ENCODE peak calls at places on chromosome 10, in eight cellular contexts. X is H9, Y is IMR-90, P is GM23248, J is aorta, V is uterus, C is right cardiac atrium, M is suprapubic skin. K is an unnamed sample. For H3K4me1, the result is how much of the 10 kb centered on the place peaks cover.

GRCh38 chr10:97138777-97139317 is 46.9 kb downstream of the SLIT1 start:
- DNase-seq in X (no peak), Y (no peak), P (no peak), J (no peak), V (no peak), C (no peak), M (no peak), K (no peak)

GRCh38 chr10:24894309-24894708 is 58.1 kb downstream of the PRTFDC1 start:
- DNase-seq in X (no peak), Y (peak), P (peak), J (peak), V (no peak), C (peak), M (no peak), K (peak)

GRCh38 chr10:30374353-30374752 is 25.3 kb upstream of the MTPAP start:
- DNase-seq in X (peak), Y (no peak), P (no peak), J (no peak), V (no peak), C (no peak), M (no peak), K (peak)

GRCh38 chr10:119165171-119166110 is at the start of gene SFXN4:
- DNase-seq in X (peak), Y (peak), P (peak), J (peak), V (peak), C (peak), M (peak), K (peak)

GRCh38 chr10:125955766-125956165 is 59.4 kb downstream of the FANK1 start:
- DNase-seq in X (no peak), Y (no peak), P (no peak), J (no peak), V (no peak), C (no peak), M (no peak), K (no peak)

GRCh38 chr10:12708921-12709320 is 292.6 kb downstream of the CCDC3 start:
- DNase-seq in X (no peak), Y (peak), P (peak), J (no peak), V (no peak), C (peak), M (no peak), K (no peak)

GRCh38 chr10:131049051-131049450 is 262.5 kb downstream of the TCERG1L start:
- DNase-seq in X (peak), Y (no peak), P (no peak), J (no peak), V (no peak), C (no peak), M (no peak), K (no peak)

GRCh38 chr10:87038786-87039185 is 18.7 kb downstream of the FAM25A start:
- DNase-seq in X (no peak), Y (no peak), P (peak), J (no peak), V (no peak), C (no peak), M (no peak), K (no peak)

GRCh38 chr10:114703377-114704125 is 45.5 kb upstream of the ABLIM1 start:
- DNase-seq in X (no peak), Y (peak), P (peak), J (no peak), V (no peak), C (no peak), M (no peak), K (no peak)

GRCh38 chr10:10869592-10869991 is 148.1 kb upstream of the CELF2 start:
- DNase-seq in X (no peak), Y (peak), P (peak), J (no peak), V (no peak), C (no peak), M (no peak), K (no peak)

GRCh38 chr10:110686037-110686436 is 41.9 kb downstream of the RBM20 start:
- DNase-seq in X (no peak), Y (peak), P (no peak), J (no peak), V (no peak), C (no peak), M (no peak), K (no peak)

GRCh38 chr10:132272061-132272766 is 35.5 kb downstream of the STK32C start:
- DNase-seq in X (no peak), Y (peak), P (peak), J (peak), V (peak), C (peak), M (no peak), K (peak)

GRCh38 chr10:133358162-133358919 is 522 bp upstream of the FUOM start:
- DNase-seq in X (no peak), Y (no peak), P (no peak), J (no peak), V (peak), C (peak), M (no peak), K (peak)

GRCh38 chr10:117320050-117320665 is 55.1 kb downstream of the PDZD8 start:
- DNase-seq in X (no peak), Y (peak), P (peak), J (no peak), V (no peak), C (no peak), M (no peak), K (no peak)

GRCh38 chr10:5068274-5069017 is 25.8 kb upstream of the AKR1C3 start:
- DNase-seq in X (no peak), Y (no peak), P (no peak), J (no peak), V (no peak), C (no peak), M (no peak), K (no peak)

GRCh38 chr10:133219782-133220181 is 10.2 kb upstream of the UTF1 start:
- DNase-seq in X (peak), Y (no peak), P (no peak), J (no peak), V (no peak), C (peak), M (no peak), K (no peak)

GRCh38 chr10:75408911-75409885 is 7.6 kb upstream of the ZNF503 start:
- DNase-seq in X (peak), Y (no peak), P (peak), J (peak), V (peak), C (peak), M (peak), K (peak)

GRCh38 chr10:131695814-131696165 is 205.0 kb upstream of the PPP2R2D start:
- DNase-seq in X (no peak), Y (no peak), P (no peak), J (no peak), V (peak), C (no peak), M (peak), K (no peak)

GRCh38 chr10:7950981-7951847 is 103.3 kb upstream of the GATA3 start:
- DNase-seq in X (no peak), Y (peak), P (peak), J (no peak), V (no peak), C (no peak), M (no peak), K (no peak)

GRCh38 chr10:96641396-96641795 is 54.6 kb upstream of the TM9SF3 start:
- DNase-seq in X (no peak), Y (no peak), P (no peak), J (no peak), V (no peak), C (no peak), M (no peak), K (no peak)

GRCh38 chr10:75530337-75530736 is 98.9 kb downstream of the LRMDA start:
- DNase-seq in X (no peak), Y (no peak), P (peak), J (peak), V (no peak), C (no peak), M (no peak), K (no peak)

GRCh38 chr10:6382081-6382480 is 179.3 kb downstream of the PFKFB3 start:
- DNase-seq in X (no peak), Y (peak), P (peak), J (no peak), V (no peak), C (no peak), M (no peak), K (peak)

GRCh38 chr10:86100581-86101061 is 266.0 kb downstream of the GRID1 start:
- DNase-seq in X (peak), Y (peak), P (peak), J (no peak), V (no peak), C (no peak), M (no peak), K (no peak)

GRCh38 chr10:75165684-75166622 is 44.6 kb upstream of the VDAC2 start:
- DNase-seq in X (no peak), Y (peak), P (no peak), J (no peak), V (no peak), C (no peak), M (no peak), K (no peak)

GRCh38 chr10:129615381-129615780 is 148.3 kb downstream of the MGMT start:
- DNase-seq in X (no peak), Y (no peak), P (no peak), J (no peak), V (no peak), C (no peak), M (no peak), K (no peak)

GRCh38 chr10:62352356-62352963 is 21.7 kb upstream of the ZNF365 start:
- DNase-seq in X (no peak), Y (peak), P (peak), J (no peak), V (no peak), C (no peak), M (no peak), K (no peak)

GRCh38 chr10:127485153-127485857 is 63.8 kb upstream of the NPS start:
- DNase-seq in X (peak), Y (peak), P (peak), J (no peak), V (no peak), C (no peak), M (no peak), K (no peak)

GRCh38 chr10:388661-389045 is 253.4 kb downstream of the ZMYND11 start:
- DNase-seq in X (no peak), Y (no peak), P (no peak), J (no peak), V (no peak), C (no peak), M (no peak), K (no peak)

GRCh38 chr10:25104441-25104840 is 70.4 kb upstream of the GPR158 start:
- DNase-seq in X (no peak), Y (no peak), P (no peak), J (no peak), V (no peak), C (no peak), M (no peak), K (no peak)

GRCh38 chr10:69644658-69645295 is 14.7 kb downstream of the FAM241B start:
- DNase-seq in X (peak), Y (peak), P (peak), J (peak), V (peak), C (peak), M (no peak), K (no peak)

GRCh38 chr10:48547981-48548380 is 56.9 kb downstream of the ARHGAP22 start:
- DNase-seq in X (no peak), Y (no peak), P (no peak), J (no peak), V (no peak), C (no peak), M (no peak), K (no peak)

GRCh38 chr10:49157229-49157628 is 23.4 kb upstream of the FAM170B start:
- DNase-seq in X (no peak), Y (no peak), P (no peak), J (no peak), V (no peak), C (no peak), M (no peak), K (no peak)

GRCh38 chr10:103493362-103493871 is at the start of gene NEURL1:
- DNase-seq in X (peak), Y (no peak), P (peak), J (no peak), V (no peak), C (no peak), M (no peak), K (no peak)

GRCh38 chr10:102918817-102919236 is 733 bp downstream of the CNNM2 start:
- DNase-seq in X (no peak), Y (no peak), P (peak), J (peak), V (peak), C (no peak), M (no peak), K (peak)

GRCh38 chr10:49119746-49120145 is 4.4 kb upstream of the VSTM4 start:
- DNase-seq in X (no peak), Y (peak), P (peak), J (no peak), V (no peak), C (no peak), M (no peak), K (no peak)

GRCh38 chr10:126062132-126063032 is 166.0 kb downstream of the FANK1 start:
- DNase-seq in X (no peak), Y (peak), P (peak), J (peak), V (peak), C (peak), M (peak), K (no peak)

GRCh38 chr10:97333351-97333600 is 1.3 kb downstream of the FRAT2 start:
- DNase-seq in X (peak), Y (peak), P (peak), J (no peak), V (no peak), C (no peak), M (no peak), K (no peak)

GRCh38 chr10:30357075-30357801 is 8.2 kb upstream of the MTPAP start:
- DNase-seq in X (no peak), Y (no peak), P (no peak), J (no peak), V (no peak), C (no peak), M (no peak), K (no peak)

GRCh38 chr10:88968316-88968882 is 15.8 kb upstream of the ACTA2 start:
- DNase-seq in X (no peak), Y (no peak), P (peak), J (no peak), V (no peak), C (no peak), M (no peak), K (no peak)
- H3K27ac ChIP-seq in X (no peak), Y (no peak), P (peak), J (peak), V (peak), C (no peak), M (no peak), K (peak)

DNA sequence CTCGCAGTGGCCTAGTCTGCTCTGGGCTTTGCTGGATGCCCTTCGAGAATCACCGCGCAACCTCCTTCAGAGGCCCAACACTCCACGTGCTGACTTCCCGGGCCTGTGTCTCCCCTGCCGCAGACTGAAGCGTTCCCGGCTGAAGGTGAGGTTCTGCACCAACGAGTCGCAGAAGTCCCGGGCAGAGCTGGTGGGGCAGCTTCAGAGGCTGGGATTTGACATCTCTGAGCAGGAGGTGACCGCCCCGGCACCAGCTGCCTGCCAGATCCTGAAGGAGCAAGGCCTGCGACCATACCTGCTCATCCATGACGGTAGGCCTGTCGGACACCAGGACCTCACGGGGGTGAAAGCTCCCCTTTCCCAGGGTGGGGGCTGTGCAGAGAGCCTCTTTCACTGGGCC is 22.4 kb downstream of the LHPP start:
- DNase-seq in X (no peak), Y (no peak), P (no peak), J (no peak), V (no peak), C (no peak), M (no peak), K (no peak)
- H3K4me1 ChIP-seq in X (under half), Y (under half), P (under half), J (under half), V (under half), C (under half), M (under half), K (under half)

GRCh38 chr10:22341190-22341935 is 3.9 kb upstream of the SPAG6 start:
- DNase-seq in X (peak), Y (peak), P (peak), J (peak), V (no peak), C (no peak), M (no peak), K (no peak)
- H3K27ac ChIP-seq in X (no peak), Y (peak), P (peak), J (no peak), V (peak), C (no peak), M (peak), K (peak)

GRCh38 chr10:79108728-79109127 is 40.0 kb downstream of the ZMIZ1 start:
- DNase-seq in X (no peak), Y (no peak), P (no peak), J (no peak), V (no peak), C (no peak), M (no peak), K (no peak)
- H3K4me1 ChIP-seq in X (under half), Y (half or more), P (half or more), J (under half), V (under half), C (under half), M (half or more), K (under half)

GRCh38 chr10:98486421-98486820 is 39.7 kb upstream of the HPS1 start:
- DNase-seq in X (no peak), Y (peak), P (peak), J (no peak), V (no peak), C (no peak), M (no peak), K (no peak)

GRCh38 chr10:98487692-98488091 is 41.0 kb upstream of the HPS1 start:
- DNase-seq in X (no peak), Y (no peak), P (no peak), J (no peak), V (no peak), C (no peak), M (no peak), K (no peak)

GRCh38 chr10:98492763-98493162 is 46.0 kb upstream of the HPS1 start:
- DNase-seq in X (no peak), Y (no peak), P (no peak), J (no peak), V (no peak), C (no peak), M (no peak), K (no peak)

GRCh38 chr10:98488669-98489430 is 42.1 kb upstream of the HPS1 start:
- DNase-seq in X (no peak), Y (no peak), P (no peak), J (no peak), V (peak), C (no peak), M (peak), K (no peak)

GRCh38 chr10:98489561-98490481 is 43.1 kb upstream of the HPS1 start:
- DNase-seq in X (no peak), Y (no peak), P (peak), J (no peak), V (no peak), C (no peak), M (no peak), K (no peak)
- H3K27ac ChIP-seq in X (no peak), Y (no peak), P (peak), J (no peak), V (no peak), C (no peak), M (peak), K (no peak)